ENCODE peak calls at places on chromosome 10, in seven cellular contexts. X is right lobe of liver; Z is cardiac fibroblast; L is IMR-90; U is B cell; T is CD4-positive, alpha-beta T cell; J is fibroblast of pulmonary artery. W is an unnamed sample.

GRCh38 chr10:94602729-94603515 is 57.3 kb downstream of the HELLS start:
- DNase-seq in X (no peak), J (peak; percentile 36), Z (peak; percentile 45), L (no peak), T (no peak), U (no peak), W (no peak)

GRCh38 chr10:103839867-103840746 is 15.3 kb downstream of the SH3PXD2A start:
- DNase-seq in U (no peak), L (no peak), Z (no peak), T (no peak), J (no peak), X (no peak), W (no peak)

GRCh38 chr10:72334832-72335393 is 19.8 kb downstream of the DNAJB12 start:
- DNase-seq in J (peak; percentile 99), T (peak; percentile 71), U (peak; percentile 79), X (peak; percentile 90), L (peak; percentile 79), Z (peak; percentile 98), W (peak; percentile 31)

GRCh38 chr10:17836917-17837316 is 27.8 kb downstream of the MRC1 start:
- DNase-seq in T (no peak), L (peak; percentile 62), U (no peak), J (peak; percentile 78), X (peak; percentile 35), Z (peak; percentile 56), W (peak; percentile 57)

GRCh38 chr10:71981024-71981867 is 17.1 kb downstream of the CHST3 start:
- DNase-seq in Z (peak; percentile 37), L (no peak), T (no peak), J (peak; percentile 36), U (no peak), X (no peak), W (peak; percentile 56)

GRCh38 chr10:58998924-58999713 is 177.3 kb upstream of the PHYHIPL start:
- DNase-seq in U (no peak), T (no peak), Z (no peak), X (peak; percentile 63), J (no peak), L (no peak), W (peak; percentile 35)

GRCh38 chr10:21720090-21720489 is 186.1 kb downstream of the MLLT10 start:
- DNase-seq in T (no peak), X (no peak), Z (no peak), J (no peak), L (peak; percentile 21), U (no peak), W (no peak)

GRCh38 chr10:131088619-131089018 is 222.9 kb downstream of the TCERG1L start:
- DNase-seq in X (no peak), T (no peak), L (no peak), J (no peak), U (no peak), Z (no peak), W (no peak)

GRCh38 chr10:100728928-100729876 is 16.2 kb upstream of the PAX2 start:
- DNase-seq in J (peak; percentile 25), Z (peak; percentile 21), X (no peak), T (no peak), U (peak; percentile 59), L (peak; percentile 13), W (peak; percentile 9)

GRCh38 chr10:113080621-113081229 is 130.7 kb downstream of the TCF7L2 start:
- DNase-seq in U (no peak), T (no peak), Z (no peak), X (no peak), L (no peak), J (no peak), W (no peak)

GRCh38 chr10:11104772-11105675 is 87.4 kb downstream of the CELF2 start:
- DNase-seq in Z (no peak), U (no peak), J (no peak), L (no peak), T (no peak), X (no peak), W (no peak)
- TF ChIP-seq CTCF in Z (no peak), U (no peak), J (no peak), L (no peak), T (no peak), X (no peak), W (no peak)

GRCh38 chr10:4262870-4263269 is 477.9 kb upstream of the KLF6 start:
- DNase-seq in X (no peak), Z (no peak), U (no peak), J (no peak), T (no peak), L (no peak), W (no peak)
- TF ChIP-seq CTCF in X (no peak), Z (no peak), U (no peak), J (no peak), T (no peak), L (no peak), W (no peak)

DNA sequence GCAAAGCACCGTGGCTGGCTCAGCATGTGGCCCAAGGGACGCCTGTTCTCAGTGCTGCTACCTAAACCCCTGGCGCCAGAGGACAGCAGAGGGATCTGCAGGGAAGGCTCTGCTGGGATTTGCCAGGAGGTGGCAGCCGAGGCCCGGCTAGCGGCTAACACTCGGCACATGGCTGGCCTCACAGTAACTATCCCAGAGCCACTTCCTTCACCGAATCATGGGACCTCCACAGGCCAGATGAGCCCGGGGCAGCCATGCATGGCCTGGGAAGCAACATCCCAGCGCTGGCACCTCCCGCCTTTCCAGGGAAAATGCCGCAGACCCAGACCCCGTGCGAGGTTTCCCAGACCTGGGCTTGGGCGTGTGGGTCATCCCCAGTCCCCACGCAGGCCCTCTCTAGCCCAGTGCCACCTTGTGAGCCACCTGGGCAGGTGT is 36.4 kb downstream of the DPYSL4 start:
- DNase-seq in X (peak; percentile 84), T (peak; percentile 45), U (peak; percentile 78), L (peak; percentile 71), J (peak; percentile 82), Z (peak; percentile 81), W (peak; percentile 75)
- TF ChIP-seq CTCF in X (peak; percentile 93), T (peak; percentile 69), U (peak; percentile 68), L (peak; percentile 100), J (peak; percentile 97), Z (peak; percentile 100), W (peak; percentile 99)

DNA sequence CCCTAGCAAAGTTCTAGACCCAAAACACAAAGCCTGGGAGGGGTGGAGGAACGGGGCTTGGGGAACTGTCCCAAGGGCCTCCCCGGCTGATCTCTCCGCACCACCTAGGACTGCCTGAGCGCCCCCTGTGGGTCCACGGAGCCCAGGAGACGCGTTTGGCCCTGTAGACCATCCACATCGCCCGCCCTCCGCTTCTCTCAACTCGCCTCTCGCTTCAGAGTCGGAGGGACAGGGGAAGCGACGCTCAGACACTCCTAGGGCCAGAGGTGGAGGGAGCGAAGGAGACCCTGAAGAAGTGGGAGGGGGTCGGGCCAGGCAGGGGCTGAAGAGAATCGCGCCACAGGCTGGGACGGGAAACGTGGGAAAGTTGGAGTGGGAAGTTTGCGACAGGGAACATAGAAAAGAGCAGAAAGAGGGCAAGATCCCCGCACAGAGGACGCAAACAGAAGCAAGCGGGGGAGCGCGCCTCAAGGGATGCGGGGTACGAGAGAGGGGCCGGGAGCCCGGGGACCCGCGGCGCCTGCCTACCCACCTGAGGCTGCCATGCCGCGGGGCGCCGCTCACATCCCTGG is 378 bp downstream of the PIK3AP1 start:
- DNase-seq in L (no peak), J (no peak), U (peak; percentile 85), X (peak; percentile 83), T (peak; percentile 14), Z (no peak), W (peak; percentile 7)
- TF ChIP-seq CTCF in L (peak; percentile 38), J (peak; percentile 9), U (peak; percentile 77), X (peak; percentile 70), T (peak; percentile 47), Z (peak; percentile 3), W (peak; percentile 41)

GRCh38 chr10:9301554-9301953 is 1247.1 kb downstream of the GATA3 start:
- DNase-seq in T (no peak), J (no peak), L (no peak), X (no peak), Z (no peak), U (no peak), W (no peak)

GRCh38 chr10:9299966-9300365 is 1245.5 kb downstream of the GATA3 start:
- DNase-seq in T (no peak), U (no peak), Z (no peak), J (no peak), X (no peak), L (no peak), W (no peak)

GRCh38 chr10:9305018-9305655 is 1250.6 kb downstream of the GATA3 start:
- DNase-seq in J (peak; percentile 45), X (no peak), U (no peak), Z (peak; percentile 49), T (no peak), L (peak; percentile 19), W (peak; percentile 36)

GRCh38 chr10:9301148-9301547 is 1246.7 kb downstream of the GATA3 start:
- DNase-seq in T (no peak), X (no peak), L (no peak), Z (peak; percentile 5), J (peak; percentile 8), U (no peak), W (no peak)

GRCh38 chr10:9302142-9302746 is 1247.8 kb downstream of the GATA3 start:
- DNase-seq in J (peak; percentile 66), L (peak; percentile 53), X (no peak), Z (peak; percentile 69), U (no peak), T (no peak), W (peak; percentile 54)
- TF ChIP-seq CTCF in J (peak; percentile 37), L (peak; percentile 50), X (peak; percentile 50), Z (no peak), U (peak; percentile 66), T (peak; percentile 64), W (peak; percentile 37)

GRCh38 chr10:89421018-89421476 is 6.7 kb downstream of the IFIT5 start:
- DNase-seq in Z (no peak), J (no peak), U (no peak), L (no peak), X (no peak), T (no peak), W (no peak)

GRCh38 chr10:89414146-89414878 is at the start of gene IFIT5:
- DNase-seq in T (peak; percentile 53), X (peak; percentile 76), Z (peak; percentile 79), L (peak; percentile 67), J (peak; percentile 74), U (peak; percentile 74), W (peak; percentile 61)

GRCh38 chr10:89416465-89416864 is 2.1 kb downstream of the IFIT5 start:
- DNase-seq in X (no peak), U (no peak), T (no peak), Z (no peak), L (no peak), J (no peak), W (no peak)

GRCh38 chr10:89414879-89415821 is 782 bp downstream of the IFIT5 start:
- DNase-seq in Z (peak; percentile 58), U (peak; percentile 63), X (peak; percentile 63), L (peak; percentile 32), J (peak; percentile 29), T (peak; percentile 26), W (peak; percentile 48)

DNA sequence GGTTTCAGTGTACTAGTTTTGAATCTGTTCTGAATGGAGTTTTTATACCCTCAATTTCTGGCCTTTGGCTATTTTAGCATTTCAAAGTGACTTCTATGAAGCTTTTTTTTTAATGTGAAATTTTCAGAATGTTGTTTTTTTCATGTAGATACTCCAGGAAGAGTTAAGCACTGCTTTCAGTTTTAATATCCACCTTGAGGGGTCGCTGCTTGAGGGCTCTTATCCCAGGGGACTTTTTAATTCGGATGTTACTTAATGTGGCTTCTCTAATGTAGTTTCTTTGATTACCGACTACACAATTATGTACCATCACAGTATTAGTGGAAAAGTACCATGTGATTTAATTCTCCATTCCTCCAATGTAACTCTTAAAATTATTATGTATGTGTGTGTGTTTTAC is 5.2 kb downstream of the IFIT5 start:
- DNase-seq in Z (peak; percentile 69), T (no peak), X (no peak), L (peak; percentile 31), U (peak; percentile 35), J (peak; percentile 49), W (peak; percentile 18)
- TF ChIP-seq CTCF in Z (peak; percentile 71), T (peak; percentile 31), X (peak; percentile 24), L (peak; percentile 44), U (peak; percentile 79), J (peak; percentile 59), W (peak; percentile 53)

GRCh38 chr10:75493464-75493863 is 62.0 kb downstream of the LRMDA start:
- DNase-seq in T (no peak), U (no peak), X (no peak), L (no peak), Z (no peak), J (no peak), W (peak; percentile 66)
- TF ChIP-seq CTCF in T (no peak), U (no peak), X (no peak), L (no peak), Z (no peak), J (no peak), W (no peak)

W was measured in AG10803.